ENCODE peak calls at places on chromosomes 16 and 17, in ten cellular contexts. C is activated CD4-positive, alpha-beta T cell treated with anti-CD3 and anti-CD28 coated beads for 36 hours; K is Right ventricle myocardium superior; R is activated T-helper 17 cell treated with anti-CD3 and anti-CD28 coated beads, Interleukin-2, amount 50 U/mL, for 72 hours; H is omental fat pad; L is CD4-positive, alpha-beta T cell; E is left lung; V is Right ventricle myocardium inferior; O is pancreas; F is GM12878. Y is an unnamed sample.
A peak's percentile ranks its signal among the peaks of the same experiment; 100 is the strongest.

GRCh38 chr17:1434150-1434549 is 21.9 kb downstream of the CRK start:
- ATAC-seq in C (no peak), K (peak; percentile 30), R (no peak), H (peak; percentile 47), L (no peak), E (no peak), V (no peak), O (no peak), F (no peak), Y (no peak)

GRCh38 chr17:80071116-80071980 is 30.0 kb upstream of the GAA start:
- ATAC-seq in C (no peak), K (peak; percentile 63), R (no peak), H (no peak), L (no peak), E (peak; percentile 48), V (peak; percentile 56), O (peak; percentile 73), F (no peak), Y (no peak)

GRCh38 chr16:9094008-9094846 is 2.8 kb downstream of the HAPSTR1 start:
- ATAC-seq in C (no peak), K (no peak), R (no peak), H (no peak), L (no peak), E (no peak), V (no peak), O (no peak), F (no peak), Y (no peak)

GRCh38 chr17:382644-383533 is 30.3 kb upstream of the RPH3AL start:
- ATAC-seq in C (no peak), K (peak; percentile 25), R (no peak), H (no peak), L (no peak), E (no peak), V (peak; percentile 44), O (peak; percentile 28), F (no peak), Y (no peak)

GRCh38 chr16:78100162-78100467 is 661 bp downstream of the WWOX start:
- ATAC-seq in C (no peak), K (no peak), R (no peak), H (no peak), L (no peak), E (no peak), V (no peak), O (no peak), F (peak; percentile 5), Y (no peak)

GRCh38 chr17:55059724-55060123 is 91.2 kb downstream of the STXBP4 start:
- ATAC-seq in C (no peak), K (no peak), R (no peak), H (no peak), L (no peak), E (no peak), V (no peak), O (no peak), F (no peak), Y (no peak)

GRCh38 chr17:38881600-38882191 is 11.8 kb downstream of the LASP1 start:
- ATAC-seq in C (peak; percentile 42), K (peak; percentile 49), R (peak; percentile 37), H (peak; percentile 30), L (no peak), E (peak; percentile 20), V (peak; percentile 58), O (no peak), F (peak; percentile 59), Y (no peak)

GRCh38 chr17:47615766-47616424 is 33.8 kb upstream of the KPNB1 start:
- ATAC-seq in C (peak; percentile 34), K (peak; percentile 41), R (no peak), H (no peak), L (peak; percentile 61), E (peak; percentile 75), V (peak; percentile 27), O (peak; percentile 70), F (peak; percentile 83), Y (no peak)

GRCh38 chr16:57985204-57986121 is 14.5 kb upstream of the CNGB1 start:
- ATAC-seq in C (peak; percentile 50), K (peak; percentile 41), R (peak; percentile 60), H (peak; percentile 73), L (peak; percentile 50), E (peak; percentile 58), V (peak; percentile 36), O (peak; percentile 50), F (no peak), Y (peak; percentile 52)

GRCh38 chr17:10294162-10294561 is 78.6 kb downstream of the MYH13 start:
- ATAC-seq in C (no peak), K (no peak), R (no peak), H (no peak), L (no peak), E (no peak), V (no peak), O (no peak), F (peak; percentile 81), Y (peak; percentile 60)

Y was measured in stimulated activated memory B cell treated with anti-CD40 and anti-IgM and Interleukin-4, amounts not matched to agents 10 μg/mL and 1 μg/mL and 100 μg/mL, for 72 hours.